ENCODE peak calls at places on chromosomes 4 and X, in seven cellular contexts. F, O, K, W, Z, S and L are unnamed samples.
A peak's percentile ranks its signal among the peaks of the same experiment; 100 is the strongest.

GRCh38 chr4:13984996-13985780 is 357.7 kb upstream of the BOD1L1 start:
- DNase-seq in F (no peak), O (no peak), S (no peak), Z (no peak), W (no peak), K (no peak), L (no peak)

GRCh38 chr4:155973639-155974475 is 20.2 kb upstream of the CTSO start:
- DNase-seq in O (no peak), W (no peak), Z (no peak), F (no peak), K (no peak), S (no peak), L (no peak)

GRCh38 chrX:22220941-22221340 is 51.8 kb upstream of the CBLL2 start:
- DNase-seq in K (no peak), O (no peak), Z (no peak), S (no peak), W (no peak), F (no peak), L (no peak)

GRCh38 chr4:101393256-101393655 is 45.9 kb upstream of the PPP3CA start:
- DNase-seq in O (no peak), S (no peak), F (no peak), Z (peak; percentile 70), K (no peak), W (no peak), L (no peak)

GRCh38 chrX:150736478-150736877 is 43.3 kb downstream of the MTMR1 start:
- DNase-seq in W (no peak), Z (no peak), F (no peak), K (no peak), S (no peak), O (no peak), L (no peak)

GRCh38 chrX:40749874-40750273 is 14.5 kb upstream of the MED14 start:
- DNase-seq in K (no peak), F (no peak), S (peak; percentile 61), W (no peak), O (no peak), Z (no peak), L (no peak)

GRCh38 chr4:103002551-103002950 is 17.0 kb downstream of the SLC9B1 start:
- DNase-seq in O (no peak), W (no peak), K (no peak), F (no peak), S (no peak), Z (no peak), L (no peak)

GRCh38 chrX:115642895-115643530 is 82.0 kb downstream of the PLS3 start:
- DNase-seq in Z (peak; percentile 19), W (no peak), O (no peak), F (no peak), S (peak; percentile 14), K (peak; percentile 6), L (no peak)

GRCh38 chrX:12681047-12681446 is 110.2 kb upstream of the PRPS2 start:
- DNase-seq in F (no peak), O (no peak), K (no peak), Z (no peak), S (no peak), W (no peak), L (no peak)

GRCh38 chrX:75156537-75156945 is 458 bp upstream of the ABCB7 start:
- DNase-seq in W (no peak), F (peak; percentile 6), K (no peak), O (no peak), Z (no peak), S (no peak), L (no peak)

GRCh38 chr4:168648929-168649328 is 152.1 kb downstream of the PALLD start:
- DNase-seq in F (no peak), W (no peak), S (no peak), O (no peak), K (no peak), Z (no peak), L (no peak)

GRCh38 chrX:34918091-34918736 is 24.4 kb upstream of the FAM47B start:
- DNase-seq in Z (no peak), F (no peak), W (no peak), K (no peak), O (no peak), S (no peak), L (no peak)

GRCh38 chr4:25313194-25313895 is 771 bp downstream of the ZCCHC4 start:
- DNase-seq in K (no peak), F (no peak), S (no peak), Z (no peak), W (no peak), O (no peak), L (no peak)

GRCh38 chr4:150106886-150107285 is 28.6 kb downstream of the DCLK2 start:
- DNase-seq in O (no peak), Z (no peak), K (no peak), F (no peak), W (no peak), S (no peak), L (no peak)

GRCh38 chr4:7415927-7416686 is 18.6 kb downstream of the PSAPL1 start:
- DNase-seq in Z (no peak), F (no peak), S (no peak), O (no peak), K (no peak), W (peak; percentile 69), L (no peak)

GRCh38 chrX:20313889-20314288 is 47.2 kb upstream of the RPS6KA3 start:
- DNase-seq in O (no peak), Z (no peak), K (no peak), W (no peak), S (peak; percentile 44), F (peak; percentile 0), L (no peak)

GRCh38 chr4:34733185-34733916 is 1511.0 kb downstream of the ARAP2 start:
- DNase-seq in F (no peak), K (no peak), W (no peak), S (no peak), Z (peak; percentile 33), O (peak; percentile 17), L (no peak)

GRCh38 chr4:7726665-7727413 is 212.8 kb downstream of the AFAP1 start:
- DNase-seq in Z (no peak), F (no peak), K (no peak), O (no peak), W (no peak), S (no peak), L (no peak)

GRCh38 chrX:129823115-129823514 is 20.6 kb downstream of the ZDHHC9 start:
- DNase-seq in O (no peak), W (no peak), K (peak; percentile 16), S (peak; percentile 71), Z (no peak), F (no peak), L (no peak)

GRCh38 chr4:74501579-74501978 is 56.6 kb downstream of the AREG start:
- DNase-seq in S (no peak), F (no peak), K (no peak), O (no peak), W (no peak), Z (peak; percentile 14), L (no peak)

GRCh38 chr4:5798946-5799345 is 87.9 kb downstream of the EVC start:
- DNase-seq in W (no peak), O (no peak), Z (no peak), F (no peak), K (no peak), S (no peak), L (no peak)

GRCh38 chr4:2793920-2794706 is 1.2 kb downstream of the SH3BP2 start:
- DNase-seq in Z (no peak), S (no peak), K (no peak), F (no peak), W (peak; percentile 86), O (peak; percentile 37), L (no peak)

GRCh38 chr4:42610941-42611340 is 46.0 kb downstream of the ATP8A1 start:
- DNase-seq in K (no peak), S (no peak), W (no peak), O (no peak), Z (no peak), F (no peak), L (no peak)

GRCh38 chr4:134544303-134544761 is 342.7 kb upstream of the PABPC4L start:
- DNase-seq in K (peak; percentile 14), F (no peak), O (no peak), W (no peak), Z (peak; percentile 19), S (no peak), L (no peak)

GRCh38 chr4:110637408-110638131 is 14.7 kb upstream of the PITX2 start:
- DNase-seq in O (no peak), Z (no peak), S (no peak), W (no peak), K (no peak), F (no peak), L (no peak)

GRCh38 chr4:53981573-53981972 is 82.8 kb downstream of the CHIC2 start:
- DNase-seq in F (no peak), K (no peak), O (no peak), Z (no peak), S (no peak), W (no peak), L (no peak)

GRCh38 chr4:22029803-22030202 is 81.2 kb upstream of the KCNIP4 start:
- DNase-seq in S (no peak), Z (no peak), F (no peak), O (no peak), K (no peak), W (no peak), L (no peak)

GRCh38 chrX:2608638-2609430 is 82.3 kb upstream of the CD99 start:
- DNase-seq in O (peak; percentile 86), F (no peak), W (peak; percentile 92), K (no peak), Z (peak; percentile 86), S (peak; percentile 85), L (peak; percentile 92)

GRCh38 chr4:13777341-13777740 is 149.8 kb upstream of the BOD1L1 start:
- DNase-seq in O (no peak), F (no peak), W (no peak), K (no peak), Z (no peak), S (no peak), L (no peak)

GRCh38 chrX:30282527-30282926 is 26.7 kb downstream of the NR0B1 start:
- DNase-seq in K (no peak), S (no peak), Z (no peak), W (no peak), O (no peak), F (no peak), L (no peak)

GRCh38 chr4:91322961-91323360 is 980.8 kb upstream of the GRID2 start:
- DNase-seq in Z (no peak), O (no peak), K (no peak), F (no peak), S (no peak), W (no peak), L (no peak)

GRCh38 chrX:107710617-107711391 is 64.8 kb downstream of the TSC22D3 start:
- DNase-seq in F (no peak), O (no peak), K (no peak), W (no peak), S (peak; percentile 73), Z (peak; percentile 38), L (peak; percentile 30)